ENCODE peak calls at places on chromosomes 6 and 20, in four cellular contexts. B, A, L and Y are unnamed samples.

GRCh38 chr6:81553246-81553645 is 199.2 kb downstream of the TENT5A start:
- DNase-seq in A (no peak), L (no peak), B (no peak), Y (no peak)

GRCh38 chr6:81562169-81562568 is 190.3 kb downstream of the TENT5A start:
- DNase-seq in A (no peak), B (no peak), L (peak; percentile 71), Y (no peak)

GRCh38 chr6:38586992-38587391 is 52.7 kb downstream of the BTBD9 start:
- DNase-seq in L (no peak), A (no peak), B (no peak), Y (no peak)

GRCh38 chr20:10965936-10966470 is 292.2 kb upstream of the JAG1 start:
- DNase-seq in A (no peak), L (no peak), B (no peak), Y (no peak)

GRCh38 chr6:136365781-136366354 is 76.2 kb upstream of the BCLAF1 start:
- DNase-seq in A (peak; percentile 34), L (no peak), B (peak; percentile 76), Y (no peak)

GRCh38 chr6:36808634-36809033 is 30.6 kb downstream of the CPNE5 start:
- DNase-seq in A (no peak), B (no peak), L (no peak), Y (no peak)

GRCh38 chr6:11632231-11632630 is 94.7 kb downstream of the TMEM170B start:
- DNase-seq in L (peak; percentile 71), A (peak; percentile 72), B (no peak), Y (no peak)

GRCh38 chr6:160277144-160277543 is 18.5 kb upstream of the SLC22A2 start:
- DNase-seq in B (no peak), A (no peak), L (no peak), Y (no peak)

GRCh38 chr20:63224272-63225081 is 8.5 kb upstream of the YTHDF1 start:
- DNase-seq in B (no peak), L (peak; percentile 66), A (peak; percentile 74), Y (peak; percentile 80)

GRCh38 chr6:135281227-135281626 is 100.1 kb downstream of the MYB start:
- DNase-seq in A (no peak), B (peak; percentile 47), L (no peak), Y (no peak)

GRCh38 chr6:144730088-144730640 is 445.0 kb downstream of the UTRN start:
- DNase-seq in B (no peak), L (no peak), A (no peak), Y (no peak)

GRCh38 chr20:17417221-17417620 is 114.0 kb downstream of the BFSP1 start:
- DNase-seq in B (no peak), A (no peak), L (no peak), Y (no peak)

GRCh38 chr6:35590622-35591066 is 77.9 kb upstream of the TULP1 start:
- DNase-seq in A (no peak), L (no peak), B (peak; percentile 90), Y (no peak)

GRCh38 chr6:57135885-57136284 is 36.2 kb upstream of the BAG2 start:
- DNase-seq in L (no peak), A (no peak), B (no peak), Y (no peak)

GRCh38 chr20:38337561-38338140 is 8.6 kb upstream of the LBP start:
- DNase-seq in A (no peak), L (peak; percentile 38), B (no peak), Y (peak; percentile 81)

GRCh38 chr6:158017621-158018369 is 36.1 kb downstream of the SYNJ2 start:
- DNase-seq in B (peak; percentile 16), L (no peak), A (no peak), Y (peak; percentile 60)

GRCh38 chr6:89999995-90000825 is 105.9 kb downstream of the GJA10 start:
- DNase-seq in B (no peak), A (no peak), L (no peak), Y (peak; percentile 19)

GRCh38 chr20:14210146-14210545 is 127.3 kb downstream of the FLRT3 start:
- DNase-seq in A (no peak), B (no peak), L (no peak), Y (no peak)

GRCh38 chr20:14208956-14209355 is 128.5 kb downstream of the FLRT3 start:
- DNase-seq in B (no peak), A (no peak), L (no peak), Y (no peak)

GRCh38 chr20:14219801-14220461 is 117.5 kb downstream of the FLRT3 start:
- DNase-seq in B (no peak), A (no peak), L (peak; percentile 55), Y (no peak)

GRCh38 chr20:14214046-14214445 is 123.4 kb downstream of the FLRT3 start:
- DNase-seq in A (no peak), L (no peak), B (no peak), Y (no peak)
- H3K9me3 ChIP-seq in A (no peaks in the 10 kb centered on the region), L (no peaks in the 10 kb centered on the region), B (no peaks in the 10 kb centered on the region), Y (no peaks in the 10 kb centered on the region)

GRCh38 chr20:39829255-39829654 is 859.8 kb downstream of the MAFB start:
- DNase-seq in L (peak; percentile 18), A (no peak), B (no peak), Y (no peak)
- TF ChIP-seq CTCF in L (peak; percentile 42), A (no peak), B (no peak), Y (peak; percentile 18)

GRCh38 chr6:166484863-166485262 is 101.6 kb downstream of the RAMACL start:
- DNase-seq in A (no peak), B (no peak), L (no peak), Y (no peak)
- H3K9me3 ChIP-seq in A (no peaks in the 10 kb centered on the region), B (no peaks in the 10 kb centered on the region), L (no peaks in the 10 kb centered on the region), Y (no peaks in the 10 kb centered on the region)

DNA sequence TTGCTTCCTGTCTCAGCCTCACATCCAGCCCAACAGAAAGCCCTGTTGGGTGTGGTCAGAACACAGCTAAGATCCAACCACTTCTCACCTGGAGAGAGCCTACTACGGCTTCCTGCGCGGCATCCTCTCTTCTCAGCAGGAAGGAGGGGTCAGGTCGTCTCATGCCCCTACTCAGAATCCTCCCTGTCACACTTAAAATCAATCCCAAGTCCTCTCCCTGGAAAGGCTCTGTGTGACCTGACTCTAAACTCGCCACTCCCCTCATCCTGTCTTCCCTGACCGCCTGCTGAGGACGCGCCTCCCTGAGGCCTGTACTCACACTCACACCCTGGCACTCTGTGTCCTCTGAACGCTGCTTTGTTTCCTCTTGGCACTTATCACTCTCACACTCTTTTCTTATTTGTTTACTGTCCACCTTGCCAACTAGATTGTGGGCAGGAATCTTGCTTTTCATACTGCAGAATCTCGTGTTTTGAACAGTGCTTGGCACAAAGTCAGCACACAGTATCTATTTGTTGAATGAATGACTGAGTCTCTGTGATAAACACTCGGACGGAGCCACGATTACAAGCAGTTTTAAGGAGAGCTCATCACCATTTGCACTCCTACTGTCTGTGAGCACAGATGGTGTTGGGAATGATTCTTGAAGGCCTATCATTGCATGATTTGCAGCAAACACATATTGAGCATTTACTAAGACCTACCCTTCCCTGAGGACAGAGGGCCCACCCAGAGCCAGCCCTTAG is 18.7 kb downstream of the RAB5IF start:
- DNase-seq in L (no peak), B (no peak), A (peak; percentile 74), Y (no peak)
- TF ChIP-seq CTCF in L (no peak), B (no peak), A (no peak), Y (no peak)

GRCh38 chr6:150841189-150841588 is 24.3 kb upstream of the MTHFD1L start:
- DNase-seq in L (no peak), A (no peak), B (no peak), Y (no peak)

GRCh38 chr6:150846641-150847040 is 18.9 kb upstream of the MTHFD1L start:
- DNase-seq in A (no peak), B (no peak), L (no peak), Y (no peak)

GRCh38 chr6:150840185-150840584 is 25.3 kb upstream of the MTHFD1L start:
- DNase-seq in A (no peak), B (no peak), L (no peak), Y (no peak)

GRCh38 chr6:150844371-150844770 is 21.1 kb upstream of the MTHFD1L start:
- DNase-seq in L (no peak), A (no peak), B (no peak), Y (no peak)

DNA sequence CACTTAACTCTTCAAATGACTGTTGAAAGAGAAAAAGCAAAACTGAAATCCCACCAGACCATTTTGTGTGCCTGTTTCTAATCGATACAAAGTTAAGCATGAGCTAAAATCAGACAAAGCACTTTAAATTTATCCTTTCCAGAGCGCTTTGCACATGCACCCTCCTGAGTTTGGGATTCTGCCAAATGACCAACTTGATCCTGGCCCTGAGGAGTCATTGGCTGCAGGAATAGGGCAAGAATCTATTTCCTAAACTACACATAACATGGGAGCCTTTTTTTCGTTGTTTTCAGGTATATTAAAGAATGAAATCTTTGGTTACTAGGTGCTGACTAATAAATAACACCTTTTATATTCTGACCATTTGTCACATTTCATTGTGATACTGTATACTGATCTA is 23.8 kb upstream of the MTHFD1L start:
- DNase-seq in B (no peak), A (no peak), L (no peak), Y (no peak)
- H3K9me3 ChIP-seq in B (no peaks in the 10 kb centered on the region), A (no peaks in the 10 kb centered on the region), L (no peaks in the 10 kb centered on the region), Y (no peaks in the 10 kb centered on the region)

GRCh38 chr20:8438748-8439147 is 306.7 kb downstream of the PLCB1 start:
- DNase-seq in B (no peak), L (no peak), A (no peak), Y (no peak)

GRCh38 chr20:8449120-8449519 is 317.1 kb downstream of the PLCB1 start:
- DNase-seq in L (no peak), B (no peak), A (no peak), Y (no peak)

GRCh38 chr20:8447262-8448120 is 315.4 kb downstream of the PLCB1 start:
- DNase-seq in L (no peak), B (no peak), A (peak; percentile 64), Y (no peak)

DNA sequence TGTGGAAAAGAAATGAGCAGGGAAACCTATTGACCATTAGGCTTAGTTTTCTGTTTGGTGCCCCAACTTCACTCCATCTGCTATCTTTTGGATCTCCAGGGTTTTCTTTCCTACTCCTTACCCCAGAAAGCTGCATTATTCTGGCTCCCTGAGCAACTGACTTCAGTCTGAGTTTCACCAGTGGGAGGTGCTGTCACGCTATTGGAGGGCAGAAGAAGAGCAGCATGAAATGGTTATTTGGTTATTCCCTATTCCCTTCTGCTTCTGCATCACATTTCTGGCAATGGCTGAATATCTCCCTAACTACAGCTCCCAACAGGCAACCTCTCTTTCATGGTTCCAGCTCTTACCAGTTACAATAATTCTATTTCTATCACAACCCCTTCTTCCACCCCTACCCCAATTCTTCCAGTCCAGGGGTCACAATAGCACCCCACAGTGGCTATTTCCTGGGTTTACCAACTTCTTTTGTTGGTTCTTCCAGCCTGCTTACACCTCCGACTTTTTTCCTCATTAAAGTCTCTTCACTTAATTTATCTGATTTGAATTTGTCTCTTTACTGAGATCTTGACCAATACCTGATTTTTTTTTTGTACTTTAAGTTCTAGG is 311.5 kb downstream of the PLCB1 start:
- DNase-seq in L (no peak), A (no peak), B (no peak), Y (no peak)
- TF ChIP-seq CTCF in L (no peak), A (no peak), B (no peak), Y (peak; percentile 4)

GRCh38 chr20:61986762-61987321 is 78.8 kb downstream of the TAF4 start:
- DNase-seq in L (no peak), B (no peak), A (no peak), Y (no peak)
- H3K9me3 ChIP-seq in L (peaks cover 9% of the 10 kb centered on the region), B (peaks cover 11% of the 10 kb centered on the region), A (peaks cover 10% of the 10 kb centered on the region), Y (no peaks in the 10 kb centered on the region)

GRCh38 chr6:34284563-34285545 is 36.0 kb upstream of the SMIM29 start:
- DNase-seq in A (peak; percentile 29), L (no peak), B (peak; percentile 55), Y (peak; percentile 59)
- TF ChIP-seq CTCF in A (no peak), L (no peak), B (no peak), Y (peak; percentile 3)